ENCODE peak calls at places on chromosomes 12 and 14, in ten cellular contexts. W is Peyer's patch, G is endodermal cell, C is PC-3, Q is lower lobe of right lung, K is brain microvascular endothelial cell, A is IMR-90, D is pancreas, M is thyroid gland, F is GM23248. U is an unnamed sample.

GRCh38 chr14:53793790-53794560 is 162.7 kb downstream of the BMP4 start:
- DNase-seq in K (no peak), C (peak; percentile 55), D (no peak), F (no peak), Q (no peak), W (no peak), A (no peak), M (peak; percentile 84), G (no peak), U (peak; percentile 18)

GRCh38 chr14:32711103-32711680 is 227.5 kb upstream of the NPAS3 start:
- DNase-seq in C (peak; percentile 73), Q (no peak), K (peak; percentile 63), M (peak; percentile 12), A (peak; percentile 14), F (peak; percentile 68), D (no peak), G (peak; percentile 63), W (no peak), U (no peak)

GRCh38 chr14:90556050-90556477 is 159.2 kb downstream of the CALM1 start:
- DNase-seq in G (peak; percentile 85), F (no peak), A (no peak), C (no peak), W (no peak), K (no peak), M (peak; percentile 81), D (peak; percentile 20), Q (peak; percentile 62), U (peak; percentile 59)

GRCh38 chr12:93468008-93468371 is 676 bp downstream of the MRPL42 start:
- DNase-seq in Q (no peak), D (no peak), K (no peak), G (no peak), M (no peak), W (no peak), A (no peak), F (no peak), C (no peak), U (no peak)

GRCh38 chr12:123387508-123388217 is 3.7 kb downstream of the KMT5A start:
- DNase-seq in M (no peak), C (no peak), K (no peak), W (no peak), A (no peak), D (no peak), Q (no peak), F (peak; percentile 25), G (peak; percentile 70), U (no peak)

GRCh38 chr14:65303185-65303901 is 109.2 kb upstream of the FUT8 start:
- DNase-seq in F (peak; percentile 44), K (no peak), W (no peak), C (peak; percentile 89), Q (no peak), A (peak; percentile 37), G (no peak), D (no peak), M (no peak), U (no peak)

GRCh38 chr12:52969828-52970569 is 21.1 kb downstream of the KRT18 start:
- DNase-seq in A (no peak), W (peak; percentile 76), D (peak; percentile 92), G (no peak), C (peak; percentile 32), Q (no peak), K (no peak), M (peak; percentile 98), F (no peak), U (peak; percentile 28)

GRCh38 chr12:15899282-15899870 is 11.8 kb upstream of the DERA start:
- DNase-seq in Q (no peak), C (peak; percentile 25), M (no peak), G (no peak), W (no peak), F (peak; percentile 57), A (no peak), K (no peak), D (no peak), U (no peak)

GRCh38 chr14:66696326-66696725 is 188.4 kb downstream of the GPHN start:
- DNase-seq in D (no peak), M (no peak), C (no peak), G (no peak), A (no peak), F (no peak), K (no peak), Q (no peak), W (no peak), U (no peak)

GRCh38 chr12:22334696-22335290 is at the start of gene ST8SIA1:
- DNase-seq in G (no peak), C (no peak), K (no peak), M (peak; percentile 29), D (peak; percentile 15), F (peak; percentile 44), A (no peak), Q (peak; percentile 49), W (peak; percentile 60), U (peak; percentile 49)

GRCh38 chr12:65628061-65628460 is 196.2 kb upstream of the HMGA2 start:
- DNase-seq in F (peak; percentile 46), W (no peak), C (no peak), M (no peak), Q (no peak), K (no peak), D (no peak), A (no peak), G (no peak), U (no peak)

GRCh38 chr12:65632131-65632855 is 192.0 kb upstream of the HMGA2 start:
- DNase-seq in G (no peak), Q (no peak), C (no peak), A (peak; percentile 75), K (peak; percentile 67), D (no peak), W (no peak), M (no peak), F (peak; percentile 73), U (no peak)

GRCh38 chr12:65634061-65634460 is 190.2 kb upstream of the HMGA2 start:
- DNase-seq in D (no peak), G (no peak), Q (no peak), C (peak; percentile 34), W (no peak), K (no peak), F (no peak), M (no peak), A (no peak), U (no peak)

GRCh38 chr12:65631621-65632111 is 192.6 kb upstream of the HMGA2 start:
- DNase-seq in W (no peak), A (peak; percentile 100), G (no peak), M (no peak), D (no peak), Q (no peak), F (peak; percentile 99), K (peak; percentile 99), C (peak; percentile 99), U (no peak)

DNA sequence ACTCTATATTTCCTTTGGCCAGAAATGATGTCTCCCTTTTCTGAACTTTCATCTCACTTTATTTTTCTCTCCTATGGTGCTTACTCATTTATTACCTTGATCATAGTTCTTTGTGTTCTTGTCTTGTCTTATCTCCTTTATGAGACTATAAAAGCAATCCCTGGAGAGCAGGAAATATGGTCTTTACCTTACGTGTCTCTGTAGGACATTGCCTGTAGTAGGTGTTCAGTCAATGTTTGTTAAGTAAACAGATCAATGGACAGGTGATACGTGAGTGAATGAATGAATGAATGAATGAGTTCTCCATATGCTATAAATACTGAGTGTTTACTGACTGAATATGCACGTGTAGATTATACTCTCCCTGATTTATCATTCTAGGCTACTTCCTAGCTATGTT is 193.7 kb upstream of the HMGA2 start:
- DNase-seq in F (no peak), K (no peak), C (peak; percentile 93), G (no peak), W (no peak), D (no peak), Q (no peak), M (no peak), A (no peak), U (no peak)
- H3K27ac ChIP-seq in F (peak overlapping the region; percentile 96), K (peak overlapping the region; percentile 98), C (peak overlapping the region; percentile 99), G (no peak overlapping the region), W (peak overlapping the region; percentile 76), D (no peak overlapping the region), Q (no peak overlapping the region), M (no peak overlapping the region), A (peak overlapping the region; percentile 38), U (no peak overlapping the region)

DNA sequence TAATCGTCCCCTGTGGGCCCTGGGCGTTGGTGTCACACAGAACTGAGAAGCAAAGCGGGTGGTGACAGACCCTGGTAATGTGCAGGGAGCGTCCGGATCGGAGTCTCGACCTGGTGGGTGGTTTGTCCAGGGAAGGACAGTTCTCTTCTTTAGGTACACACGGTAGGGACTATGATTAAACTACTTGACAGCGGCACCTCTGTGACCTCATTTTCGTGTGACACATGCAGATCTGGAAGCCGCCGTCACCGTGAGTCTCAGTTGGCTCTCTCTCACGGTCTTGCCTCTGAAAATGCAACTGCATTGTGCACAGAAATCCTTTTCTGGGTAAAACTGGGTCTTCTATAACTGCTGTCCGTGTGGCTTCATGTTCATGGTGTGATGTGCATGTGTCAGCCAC is 32.1 kb downstream of the XRCC3 start:
- DNase-seq in F (no peak), M (no peak), Q (no peak), D (no peak), A (no peak), G (no peak), K (no peak), C (no peak), W (no peak), U (no peak)
- H3K36me3 ChIP-seq in F (peaks cover 91% of the 10 kb centered on the region), M (peaks cover 76% of the 10 kb centered on the region), Q (peaks cover 100% of the 10 kb centered on the region), D (peaks cover 24% of the 10 kb centered on the region), A (peaks cover 63% of the 10 kb centered on the region), G (peaks cover 93% of the 10 kb centered on the region), K (peaks cover 77% of the 10 kb centered on the region), C (peaks cover 79% of the 10 kb centered on the region), W (peaks cover 5% of the 10 kb centered on the region), U (peaks cover 90% of the 10 kb centered on the region)

GRCh38 chr12:99130808-99131538 is 485.9 kb downstream of the APAF1 start:
- DNase-seq in A (no peak), W (no peak), M (no peak), C (peak; percentile 12), G (no peak), Q (no peak), K (peak; percentile 32), D (no peak), F (peak; percentile 42), U (no peak)

GRCh38 chr12:99135376-99135775 is 490.3 kb downstream of the APAF1 start:
- DNase-seq in Q (no peak), K (no peak), D (no peak), A (no peak), F (no peak), M (no peak), G (no peak), W (no peak), C (no peak), U (no peak)

GRCh38 chr12:99128246-99128645 is 483.2 kb downstream of the APAF1 start:
- DNase-seq in G (no peak), A (no peak), D (no peak), K (no peak), C (no peak), W (no peak), M (no peak), Q (no peak), F (no peak), U (no peak)

GRCh38 chr12:99137124-99137845 is 492.2 kb downstream of the APAF1 start:
- DNase-seq in F (no peak), A (no peak), M (no peak), Q (no peak), W (no peak), C (no peak), G (peak; percentile 73), K (no peak), D (no peak), U (no peak)

GRCh38 chr12:99131761-99132199 is 486.7 kb downstream of the APAF1 start:
- DNase-seq in Q (peak; percentile 46), K (peak; percentile 83), W (no peak), F (peak; percentile 39), A (no peak), C (no peak), G (peak; percentile 95), M (no peak), D (peak; percentile 47), U (peak; percentile 54)
- H3K4me3 ChIP-seq in Q (no peak overlapping the region), K (no peak overlapping the region), W (no peak overlapping the region), F (no peak overlapping the region), A (no peak overlapping the region), C (no peak overlapping the region), G (no peak overlapping the region), M (no peak overlapping the region), D (no peak overlapping the region), U (peak overlapping the region; percentile 45)

GRCh38 chr14:100294963-100295330 is 11.3 kb downstream of the SLC25A29 start:
- DNase-seq in C (no peak), M (no peak), Q (no peak), K (no peak), A (no peak), D (no peak), W (no peak), G (peak; percentile 34), F (no peak), U (no peak)
- H3K27ac ChIP-seq in C (no peak overlapping the region), M (peak overlapping the region; percentile 92), Q (no peak overlapping the region), K (no peak overlapping the region), A (no peak overlapping the region), D (no peak overlapping the region), W (no peak overlapping the region), G (no peak overlapping the region), F (no peak overlapping the region), U (peak overlapping the region; percentile 47)